ENCODE peak calls at places on chromosomes 5 and 9, in four cellular contexts. One of them, this sample, is unnamed.

GRCh38 chr9:7103382-7104170 is 345.8 kb downstream of the KDM4C start:
- DNase-seq in NCI-H1694 treated with DMSO at 0.1 percent for 48 hours: no peak
- DNase-seq in pons: no peak
- DNase-seq in T follicular helper cell: no peak
- DNase-seq in this sample: peak; percentile 14

GRCh38 chr5:78734094-78734845 is 85.7 kb upstream of the LHFPL2 start:
- DNase-seq in NCI-H1694 treated with DMSO at 0.1 percent for 48 hours: no peak
- DNase-seq in pons: no peak
- DNase-seq in T follicular helper cell: no peak
- DNase-seq in this sample: no peak

GRCh38 chr5:1874820-1875219 is 7.9 kb downstream of the IRX4 start:
- DNase-seq in NCI-H1694 treated with DMSO at 0.1 percent for 48 hours: no peak
- DNase-seq in pons: no peak
- DNase-seq in T follicular helper cell: no peak
- DNase-seq in this sample: no peak

GRCh38 chr5:154714271-154714986 is 40.7 kb upstream of the LARP1 start:
- DNase-seq in NCI-H1694 treated with DMSO at 0.1 percent for 48 hours: no peak
- DNase-seq in pons: peak; percentile 31
- DNase-seq in T follicular helper cell: no peak
- DNase-seq in this sample: peak; percentile 3

GRCh38 chr9:120893585-120893857 is 16.5 kb upstream of the PHF19 start:
- DNase-seq in NCI-H1694 treated with DMSO at 0.1 percent for 48 hours: no peak
- DNase-seq in pons: no peak
- DNase-seq in T follicular helper cell: no peak
- DNase-seq in this sample: no peak

GRCh38 chr9:27462434-27462833 is 61.7 kb upstream of the IFNK start:
- DNase-seq in NCI-H1694 treated with DMSO at 0.1 percent for 48 hours: no peak
- DNase-seq in pons: no peak
- DNase-seq in T follicular helper cell: no peak
- DNase-seq in this sample: peak; percentile 46

GRCh38 chr9:136917902-136918301 is 26.6 kb downstream of the FBXW5 start:
- DNase-seq in NCI-H1694 treated with DMSO at 0.1 percent for 48 hours: no peak
- DNase-seq in pons: no peak
- DNase-seq in T follicular helper cell: no peak
- DNase-seq in this sample: no peak

GRCh38 chr9:137095664-137096517 is 9.1 kb downstream of the MAN1B1 start:
- DNase-seq in NCI-H1694 treated with DMSO at 0.1 percent for 48 hours: peak; percentile 7
- DNase-seq in pons: no peak
- DNase-seq in T follicular helper cell: peak; percentile 84
- DNase-seq in this sample: no peak

GRCh38 chr5:123035320-123035949 is 1.1 kb downstream of the PPIC start:
- DNase-seq in NCI-H1694 treated with DMSO at 0.1 percent for 48 hours: no peak
- DNase-seq in pons: no peak
- DNase-seq in T follicular helper cell: no peak
- DNase-seq in this sample: peak; percentile 78

GRCh38 chr9:128372784-128373183 is 1.6 kb downstream of the URM1 start:
- DNase-seq in NCI-H1694 treated with DMSO at 0.1 percent for 48 hours: no peak
- DNase-seq in pons: peak; percentile 51
- DNase-seq in T follicular helper cell: no peak
- DNase-seq in this sample: no peak

GRCh38 chr5:65150599-65150998 is 331.1 kb downstream of the ADAMTS6 start:
- DNase-seq in NCI-H1694 treated with DMSO at 0.1 percent for 48 hours: no peak
- DNase-seq in pons: no peak
- DNase-seq in T follicular helper cell: no peak
- DNase-seq in this sample: no peak

GRCh38 chr9:110875275-110875674 is 163.0 kb downstream of the LPAR1 start:
- DNase-seq in NCI-H1694 treated with DMSO at 0.1 percent for 48 hours: no peak
- DNase-seq in pons: peak; percentile 90
- DNase-seq in T follicular helper cell: no peak
- DNase-seq in this sample: peak; percentile 13

GRCh38 chr9:19155106-19155999 is 28.1 kb upstream of the PLIN2 start:
- DNase-seq in NCI-H1694 treated with DMSO at 0.1 percent for 48 hours: peak; percentile 0
- DNase-seq in pons: no peak
- DNase-seq in T follicular helper cell: no peak
- DNase-seq in this sample: no peak

GRCh38 chr9:103485138-103485537 is 490.0 kb downstream of the CYLC2 start:
- DNase-seq in NCI-H1694 treated with DMSO at 0.1 percent for 48 hours: no peak
- DNase-seq in pons: no peak
- DNase-seq in T follicular helper cell: no peak
- DNase-seq in this sample: peak; percentile 1

GRCh38 chr5:56168066-56168478 is 65.1 kb downstream of the ANKRD55 start:
- DNase-seq in NCI-H1694 treated with DMSO at 0.1 percent for 48 hours: no peak
- DNase-seq in pons: no peak
- DNase-seq in T follicular helper cell: no peak
- DNase-seq in this sample: peak; percentile 64

GRCh38 chr5:65144136-65144871 is 337.4 kb downstream of the ADAMTS6 start:
- DNase-seq in NCI-H1694 treated with DMSO at 0.1 percent for 48 hours: no peak
- DNase-seq in pons: no peak
- DNase-seq in T follicular helper cell: no peak
- DNase-seq in this sample: no peak

GRCh38 chr9:127780126-127780885 is 1.8 kb upstream of the SH2D3C start:
- DNase-seq in NCI-H1694 treated with DMSO at 0.1 percent for 48 hours: no peak
- DNase-seq in pons: peak; percentile 82
- DNase-seq in T follicular helper cell: no peak
- DNase-seq in this sample: no peak

GRCh38 chr9:131382850-131383729 is 10.8 kb upstream of the PRRC2B start:
- DNase-seq in NCI-H1694 treated with DMSO at 0.1 percent for 48 hours: peak; percentile 68
- DNase-seq in pons: peak; percentile 29
- DNase-seq in T follicular helper cell: no peak
- DNase-seq in this sample: peak; percentile 77

GRCh38 chr9:135275163-135275925 is 187.9 kb downstream of the OLFM1 start:
- DNase-seq in NCI-H1694 treated with DMSO at 0.1 percent for 48 hours: peak; percentile 28
- DNase-seq in pons: peak; percentile 30
- DNase-seq in T follicular helper cell: no peak
- DNase-seq in this sample: no peak

GRCh38 chr9:33136721-33137120 is 30.4 kb downstream of the B4GALT1 start:
- DNase-seq in NCI-H1694 treated with DMSO at 0.1 percent for 48 hours: no peak
- DNase-seq in pons: no peak
- DNase-seq in T follicular helper cell: no peak
- DNase-seq in this sample: no peak

GRCh38 chr5:178455480-178455835 is 134.7 kb downstream of the COL23A1 start:
- DNase-seq in NCI-H1694 treated with DMSO at 0.1 percent for 48 hours: no peak
- DNase-seq in pons: no peak
- DNase-seq in T follicular helper cell: no peak
- DNase-seq in this sample: no peak

GRCh38 chr9:71254592-71255277 is 133.3 kb upstream of the TRPM3 start:
- DNase-seq in NCI-H1694 treated with DMSO at 0.1 percent for 48 hours: no peak
- DNase-seq in pons: no peak
- DNase-seq in T follicular helper cell: no peak
- DNase-seq in this sample: peak; percentile 68

GRCh38 chr9:19154135-19154612 is 26.9 kb upstream of the PLIN2 start:
- DNase-seq in NCI-H1694 treated with DMSO at 0.1 percent for 48 hours: peak; percentile 5
- DNase-seq in pons: peak; percentile 59
- DNase-seq in T follicular helper cell: no peak
- DNase-seq in this sample: peak; percentile 99

GRCh38 chr9:134065720-134066419 is 2.0 kb downstream of the BRD3 start:
- DNase-seq in NCI-H1694 treated with DMSO at 0.1 percent for 48 hours: no peak
- DNase-seq in pons: peak; percentile 27
- DNase-seq in T follicular helper cell: peak; percentile 21
- DNase-seq in this sample: no peak

GRCh38 chr9:122144836-122145235 is 14.7 kb downstream of the NDUFA8 start:
- DNase-seq in NCI-H1694 treated with DMSO at 0.1 percent for 48 hours: no peak
- DNase-seq in pons: peak; percentile 26
- DNase-seq in T follicular helper cell: no peak
- DNase-seq in this sample: no peak

GRCh38 chr5:177389368-177390169 is 5.3 kb downstream of the SLC34A1 start:
- DNase-seq in NCI-H1694 treated with DMSO at 0.1 percent for 48 hours: no peak
- DNase-seq in pons: no peak
- DNase-seq in T follicular helper cell: peak; percentile 42
- DNase-seq in this sample: peak; percentile 90

GRCh38 chr5:138282918-138283742 is 8.7 kb upstream of the GFRA3 start:
- DNase-seq in NCI-H1694 treated with DMSO at 0.1 percent for 48 hours: peak; percentile 32
- DNase-seq in pons: peak; percentile 15
- DNase-seq in T follicular helper cell: no peak
- DNase-seq in this sample: peak; percentile 35

GRCh38 chr9:76700916-76701315 is 63.3 kb upstream of the PCA3 start:
- DNase-seq in NCI-H1694 treated with DMSO at 0.1 percent for 48 hours: no peak
- DNase-seq in pons: no peak
- DNase-seq in T follicular helper cell: no peak
- DNase-seq in this sample: no peak

GRCh38 chr9:89661956-89662717 is 57.3 kb downstream of the GADD45G start:
- DNase-seq in NCI-H1694 treated with DMSO at 0.1 percent for 48 hours: peak; percentile 90
- DNase-seq in pons: peak; percentile 98
- DNase-seq in T follicular helper cell: no peak
- DNase-seq in this sample: peak; percentile 90

GRCh38 chr9:105311317-105311716 is 66.9 kb downstream of the SLC44A1 start:
- DNase-seq in NCI-H1694 treated with DMSO at 0.1 percent for 48 hours: no peak
- DNase-seq in pons: no peak
- DNase-seq in T follicular helper cell: no peak
- DNase-seq in this sample: no peak

GRCh38 chr5:147483961-147484707 is 25.7 kb downstream of the DPYSL3 start:
- DNase-seq in NCI-H1694 treated with DMSO at 0.1 percent for 48 hours: peak; percentile 87
- DNase-seq in pons: peak; percentile 13
- DNase-seq in T follicular helper cell: no peak
- DNase-seq in this sample: peak; percentile 21

GRCh38 chr5:104951829-104952228 is 1389.2 kb upstream of the NUDT12 start:
- DNase-seq in NCI-H1694 treated with DMSO at 0.1 percent for 48 hours: no peak
- DNase-seq in pons: no peak
- DNase-seq in T follicular helper cell: no peak
- DNase-seq in this sample: no peak

GRCh38 chr5:3007577-3007976 is 256.1 kb upstream of the IRX2 start:
- DNase-seq in NCI-H1694 treated with DMSO at 0.1 percent for 48 hours: no peak
- DNase-seq in pons: no peak
- DNase-seq in T follicular helper cell: no peak
- DNase-seq in this sample: no peak

GRCh38 chr5:44958943-44959342 is 150.2 kb downstream of the MRPS30 start:
- DNase-seq in NCI-H1694 treated with DMSO at 0.1 percent for 48 hours: no peak
- DNase-seq in pons: no peak
- DNase-seq in T follicular helper cell: no peak
- DNase-seq in this sample: no peak

GRCh38 chr5:176530983-176531901 is 6.0 kb downstream of the RNF44 start:
- DNase-seq in NCI-H1694 treated with DMSO at 0.1 percent for 48 hours: peak; percentile 54
- DNase-seq in pons: peak; percentile 86
- DNase-seq in T follicular helper cell: no peak
- DNase-seq in this sample: no peak

GRCh38 chr5:151799407-151799806 is 27.7 kb downstream of the G3BP1 start:
- DNase-seq in NCI-H1694 treated with DMSO at 0.1 percent for 48 hours: no peak
- DNase-seq in pons: no peak
- DNase-seq in T follicular helper cell: no peak
- DNase-seq in this sample: no peak

GRCh38 chr9:91740713-91741112 is 209.3 kb downstream of the ROR2 start:
- DNase-seq in NCI-H1694 treated with DMSO at 0.1 percent for 48 hours: no peak
- DNase-seq in pons: no peak
- DNase-seq in T follicular helper cell: no peak
- DNase-seq in this sample: peak; percentile 25